ENCODE peak calls at places on chromosomes 16 and 17, in nine cellular contexts. K is retinal pigment epithelial cell, B is lower leg skin, G is cardiac muscle cell, L is pancreas, H is dorsolateral prefrontal cortex, Z is gastrocnemius medialis, O is OCI-LY7, F is mucosa of descending colon. Q is an unnamed sample.

GRCh38 chr16:88301886-88302285 is 80.9 kb upstream of the ZNF469 start:
- DNase-seq in Z (no peak), L (no peak), B (no peak), F (no peak), G (no peak), K (no peak), O (no peak), H (no peak), Q (no peak)

GRCh38 chr17:48429638-48430586 is at the start of gene SKAP1:
- DNase-seq in L (peak; percentile 24), Z (no peak), K (no peak), B (no peak), O (no peak), G (no peak), F (peak; percentile 43), H (no peak), Q (peak; percentile 82)

GRCh38 chr17:78959803-78960202 is 19.9 kb downstream of the LGALS3BP start:
- DNase-seq in B (no peak), F (no peak), K (no peak), H (no peak), L (no peak), O (no peak), Z (no peak), G (no peak), Q (no peak)

GRCh38 chr17:70862295-70862694 is 693.0 kb downstream of the KCNJ2 start:
- DNase-seq in B (no peak), G (no peak), O (no peak), K (no peak), L (no peak), F (no peak), H (no peak), Z (no peak), Q (no peak)

GRCh38 chr17:17941015-17941414 is 31.2 kb downstream of the TOM1L2 start:
- DNase-seq in F (no peak), H (no peak), O (no peak), L (no peak), B (no peak), K (no peak), G (no peak), Z (no peak), Q (no peak)

GRCh38 chr16:79816081-79816497 is 215.6 kb upstream of the MAF start:
- DNase-seq in B (no peak), Z (peak; percentile 22), F (no peak), L (no peak), G (no peak), O (no peak), K (no peak), H (no peak), Q (no peak)

GRCh38 chr17:79038545-79039135 is 14.7 kb downstream of the C1QTNF1 start:
- DNase-seq in K (no peak), L (no peak), B (peak; percentile 66), O (no peak), G (no peak), Z (peak; percentile 69), F (no peak), H (no peak), Q (peak; percentile 70)

GRCh38 chr16:54287758-54288591 is 1.4 kb upstream of the IRX3 start:
- DNase-seq in K (no peak), F (no peak), O (no peak), G (peak; percentile 55), H (no peak), Z (no peak), L (no peak), B (no peak), Q (peak; percentile 33)

GRCh38 chr16:81707411-81708321 is 71.4 kb upstream of the PLCG2 start:
- DNase-seq in K (no peak), F (peak; percentile 90), O (no peak), Z (no peak), L (peak; percentile 82), G (no peak), H (no peak), B (no peak), Q (no peak)

GRCh38 chr16:20904507-20905079 is 4.0 kb downstream of the LYRM1 start:
- DNase-seq in Z (no peak), H (no peak), K (no peak), G (no peak), F (no peak), L (no peak), O (peak; percentile 76), B (no peak), Q (peak; percentile 46)

GRCh38 chr17:44914698-44915271 is 515 bp downstream of the GFAP start:
- DNase-seq in K (no peak), F (no peak), L (no peak), Z (no peak), H (no peak), O (no peak), B (no peak), G (no peak), Q (no peak)

GRCh38 chr17:74288785-74289184 is 14.8 kb downstream of the DNAI2 start:
- DNase-seq in Z (no peak), H (no peak), B (no peak), L (no peak), F (no peak), K (no peak), O (no peak), G (no peak), Q (peak; percentile 74)

GRCh38 chr17:39929657-39930407 is 2.3 kb downstream of the LRRC3C start:
- DNase-seq in H (no peak), F (no peak), K (peak; percentile 37), Z (no peak), G (no peak), O (no peak), L (no peak), B (no peak), Q (no peak)

DNA sequence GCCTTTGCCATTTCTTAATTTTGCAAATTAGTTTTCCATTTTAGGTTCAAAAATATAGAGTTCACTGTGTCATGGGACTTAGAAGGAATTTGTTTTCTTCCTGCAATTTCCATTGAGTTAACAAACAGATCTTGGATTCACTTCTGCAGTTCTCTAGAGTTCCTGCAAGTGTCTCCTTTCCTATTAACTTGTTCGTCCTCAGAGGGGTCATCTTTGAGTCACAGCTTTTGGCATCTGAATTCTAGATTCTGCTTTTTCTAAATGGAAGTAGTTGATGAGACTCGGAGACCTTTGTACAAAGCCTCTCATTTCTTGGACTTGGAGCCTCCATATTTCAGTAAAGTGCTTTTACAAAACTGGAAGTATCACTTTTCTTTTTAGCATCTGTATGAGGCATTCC is 323.3 kb downstream of the BCAS3 start:
- DNase-seq in F (no peak), H (no peak), B (no peak), K (no peak), G (peak; percentile 12), O (no peak), Z (no peak), L (no peak), Q (no peak)
- TF ChIP-seq CTCF in F (no peak), H (no peak), B (no peak), K (peak; percentile 32), G (peak; percentile 48), O (no peak), Z (no peak), L (no peak), Q (no peak)

DNA sequence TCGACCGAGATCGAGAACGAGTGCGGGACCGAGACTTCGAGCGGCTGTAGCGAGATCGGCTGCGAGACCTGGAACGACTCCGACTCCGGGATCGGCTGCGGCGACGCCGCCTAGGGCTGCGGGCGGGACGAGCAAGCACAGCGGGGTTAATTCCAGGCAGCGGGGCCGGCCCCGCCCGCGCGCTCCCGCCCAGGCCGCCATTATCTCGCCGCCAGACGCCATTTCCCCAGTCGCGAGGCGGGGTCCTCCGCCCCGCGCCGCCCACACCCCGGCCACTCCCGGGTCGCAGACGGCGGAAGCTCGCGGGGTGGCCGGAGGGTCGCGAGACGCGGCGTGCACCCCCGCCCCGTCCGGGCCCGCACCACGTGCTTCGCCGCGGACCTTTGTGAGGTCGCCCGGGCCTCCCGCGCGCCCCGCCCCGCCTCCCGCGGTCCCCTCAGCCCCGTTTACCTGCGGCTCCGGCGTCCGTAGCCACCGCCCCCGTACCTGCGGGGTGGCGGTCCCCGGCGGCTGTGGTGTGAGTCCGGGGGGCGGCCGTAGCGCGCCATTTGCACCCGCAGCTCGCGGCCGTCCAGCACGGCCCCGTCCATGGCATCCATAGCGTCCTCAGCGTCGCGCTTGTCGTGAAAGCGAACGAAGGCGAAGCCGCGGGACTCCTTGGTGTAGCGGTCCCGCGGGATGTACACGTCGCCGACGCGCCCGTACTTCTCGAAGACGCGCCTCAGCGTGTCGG is 616 bp downstream of the SRSF2 start:
- DNase-seq in K (no peak), O (peak; percentile 80), F (peak; percentile 83), B (peak; percentile 69), L (peak; percentile 77), G (peak; percentile 85), H (peak; percentile 60), Z (peak; percentile 77), Q (peak; percentile 72)
- TF ChIP-seq CTCF in K (peak; percentile 25), O (no peak), F (peak; percentile 35), B (peak; percentile 55), L (no peak), G (peak; percentile 30), H (peak; percentile 10), Z (no peak), Q (peak; percentile 9)

GRCh38 chr16:17831330-17831729 is 360.6 kb upstream of the XYLT1 start:
- DNase-seq in H (no peak), F (no peak), K (no peak), G (no peak), Z (no peak), L (no peak), O (no peak), B (no peak), Q (no peak)
- TF ChIP-seq CTCF in H (no peak), F (no peak), K (no peak), G (no peak), Z (no peak), L (no peak), O (no peak), B (no peak), Q (no peak)

GRCh38 chr17:51224615-51225262 is 35.1 kb downstream of the MBTD1 start:
- DNase-seq in H (no peak), G (no peak), L (no peak), B (no peak), K (no peak), Z (no peak), O (peak; percentile 30), F (no peak), Q (no peak)
- TF ChIP-seq CTCF in H (no peak), G (no peak), L (no peak), B (no peak), K (no peak), Z (no peak), O (no peak), F (no peak), Q (no peak)